ENCODE peak calls at places on chromosomes 4 and X, in six cellular contexts. One of them, this sample, is unnamed.

GRCh38 chr4:15488658-15489470 is 19.2 kb downstream of the CC2D2A start:
- DNase-seq in caudate nucleus: no peak
- DNase-seq in heart right ventricle: no peak
- DNase-seq in AG09309: peak
- DNase-seq in lung microvascular endothelial cell: no peak
- DNase-seq in upper lobe of right lung: no peak
- DNase-seq in this sample: no peak

GRCh38 chr4:100063355-100063754 is 113.3 kb upstream of the H2AZ1 start:
- DNase-seq in caudate nucleus: no peak
- DNase-seq in heart right ventricle: no peak
- DNase-seq in AG09309: no peak
- DNase-seq in lung microvascular endothelial cell: no peak
- DNase-seq in upper lobe of right lung: no peak
- DNase-seq in this sample: no peak

GRCh38 chr4:105632599-105632998 is 75.9 kb downstream of the INTS12 start:
- DNase-seq in caudate nucleus: no peak
- DNase-seq in heart right ventricle: no peak
- DNase-seq in AG09309: no peak
- DNase-seq in lung microvascular endothelial cell: no peak
- DNase-seq in upper lobe of right lung: no peak
- DNase-seq in this sample: no peak

GRCh38 chr4:4659871-4660651 is 118.2 kb upstream of the STX18 start:
- DNase-seq in caudate nucleus: no peak
- DNase-seq in heart right ventricle: no peak
- DNase-seq in AG09309: peak
- DNase-seq in lung microvascular endothelial cell: peak
- DNase-seq in upper lobe of right lung: no peak
- DNase-seq in this sample: no peak

GRCh38 chr4:161237495-161237894 is 926.3 kb downstream of the FSTL5 start:
- DNase-seq in caudate nucleus: no peak
- DNase-seq in heart right ventricle: no peak
- DNase-seq in AG09309: no peak
- DNase-seq in lung microvascular endothelial cell: no peak
- DNase-seq in upper lobe of right lung: no peak
- DNase-seq in this sample: no peak

GRCh38 chr4:165751882-165752281 is 121.2 kb upstream of the TLL1 start:
- DNase-seq in caudate nucleus: no peak
- DNase-seq in heart right ventricle: no peak
- DNase-seq in AG09309: no peak
- DNase-seq in lung microvascular endothelial cell: peak
- DNase-seq in upper lobe of right lung: no peak
- DNase-seq in this sample: no peak

GRCh38 chrX:8987672-8988250 is 46.2 kb downstream of the FAM9B start:
- DNase-seq in caudate nucleus: no peak
- DNase-seq in heart right ventricle: no peak
- DNase-seq in AG09309: no peak
- DNase-seq in lung microvascular endothelial cell: no peak
- DNase-seq in upper lobe of right lung: no peak
- DNase-seq in this sample: no peak

GRCh38 chr4:187432310-187432709 is 563.3 kb upstream of the ZFP42 start:
- DNase-seq in caudate nucleus: no peak
- DNase-seq in heart right ventricle: no peak
- DNase-seq in AG09309: no peak
- DNase-seq in lung microvascular endothelial cell: no peak
- DNase-seq in upper lobe of right lung: no peak
- DNase-seq in this sample: no peak

GRCh38 chr4:170853422-170854021 is 763.8 kb upstream of the AADAT start:
- DNase-seq in caudate nucleus: no peak
- DNase-seq in heart right ventricle: peak
- DNase-seq in AG09309: no peak
- DNase-seq in lung microvascular endothelial cell: peak
- DNase-seq in upper lobe of right lung: peak
- DNase-seq in this sample: peak

GRCh38 chr4:6275898-6276563 is 6.4 kb downstream of the WFS1 start:
- DNase-seq in caudate nucleus: no peak
- DNase-seq in heart right ventricle: peak
- DNase-seq in AG09309: no peak
- DNase-seq in lung microvascular endothelial cell: peak
- DNase-seq in upper lobe of right lung: no peak
- DNase-seq in this sample: no peak

GRCh38 chr4:164779080-164779479 is 25.1 kb downstream of the SMIM31 start:
- DNase-seq in caudate nucleus: no peak
- DNase-seq in heart right ventricle: no peak
- DNase-seq in AG09309: peak
- DNase-seq in lung microvascular endothelial cell: no peak
- DNase-seq in upper lobe of right lung: no peak
- DNase-seq in this sample: no peak

GRCh38 chrX:63513825-63514574 is 162.9 kb upstream of the SPIN4 start:
- DNase-seq in caudate nucleus: no peak
- DNase-seq in heart right ventricle: peak
- DNase-seq in AG09309: peak
- DNase-seq in lung microvascular endothelial cell: peak
- DNase-seq in upper lobe of right lung: no peak
- DNase-seq in this sample: no peak

GRCh38 chrX:153934473-153935325 is at the start of gene NAA10:
- DNase-seq in caudate nucleus: no peak
- DNase-seq in heart right ventricle: peak
- DNase-seq in AG09309: no peak
- DNase-seq in lung microvascular endothelial cell: peak
- DNase-seq in upper lobe of right lung: peak
- DNase-seq in this sample: peak

GRCh38 chr4:114082348-114082747 is 102.9 kb upstream of the ARSJ start:
- DNase-seq in caudate nucleus: no peak
- DNase-seq in heart right ventricle: no peak
- DNase-seq in AG09309: no peak
- DNase-seq in lung microvascular endothelial cell: no peak
- DNase-seq in upper lobe of right lung: no peak
- DNase-seq in this sample: no peak

GRCh38 chrX:129654652-129655546 is at the start of gene APLN:
- DNase-seq in caudate nucleus: peak
- DNase-seq in heart right ventricle: peak
- DNase-seq in AG09309: no peak
- DNase-seq in lung microvascular endothelial cell: peak
- DNase-seq in upper lobe of right lung: peak
- DNase-seq in this sample: peak

GRCh38 chr4:11774346-11774745 is 345.7 kb upstream of the HS3ST1 start:
- DNase-seq in caudate nucleus: no peak
- DNase-seq in heart right ventricle: no peak
- DNase-seq in AG09309: no peak
- DNase-seq in lung microvascular endothelial cell: no peak
- DNase-seq in upper lobe of right lung: no peak
- DNase-seq in this sample: no peak

GRCh38 chr4:16027626-16028025 is 56.2 kb downstream of the PROM1 start:
- DNase-seq in caudate nucleus: no peak
- DNase-seq in heart right ventricle: no peak
- DNase-seq in AG09309: no peak
- DNase-seq in lung microvascular endothelial cell: no peak
- DNase-seq in upper lobe of right lung: no peak
- DNase-seq in this sample: no peak

GRCh38 chr4:146134761-146135160 is 40.8 kb upstream of the LSM6 start:
- DNase-seq in caudate nucleus: no peak
- DNase-seq in heart right ventricle: peak
- DNase-seq in AG09309: no peak
- DNase-seq in lung microvascular endothelial cell: peak
- DNase-seq in upper lobe of right lung: no peak
- DNase-seq in this sample: no peak

This sample was measured in DND-41.